ENCODE peak calls at places on chromosomes 11 and 22, in six cellular contexts. R is stimulated activated CD4-positive, alpha-beta T cell treated with anti-CD3 and anti-CD28 coated beads, Interleukin-2, amount 100 ng/mL, for 48 hours; K is sigmoid colon; T is NCI-H774; W is IMR-90; D is neural crest cell. Q is an unnamed sample.

GRCh38 chr11:126968915-126969314 is 31.7 kb downstream of the KIRREL3 start:
- DNase-seq in D (no peak), W (peak; percentile 6), T (no peak), R (no peak), K (no peak), Q (no peak)

GRCh38 chr11:108819957-108820356 is 155.1 kb downstream of the DDX10 start:
- DNase-seq in R (no peak), W (no peak), D (no peak), K (no peak), T (no peak), Q (no peak)

GRCh38 chr11:18452927-18453326 is 2.7 kb upstream of the LDHAL6A start:
- DNase-seq in K (no peak), W (peak; percentile 41), T (no peak), R (no peak), D (no peak), Q (peak; percentile 10)

GRCh38 chr22:19882446-19883381 is 28.0 kb upstream of the GNB1L start:
- DNase-seq in T (no peak), R (no peak), W (no peak), K (peak; percentile 51), D (no peak), Q (no peak)

GRCh38 chr11:11510939-11511338 is 110.9 kb downstream of the GALNT18 start:
- DNase-seq in K (peak; percentile 84), T (peak; percentile 71), D (no peak), R (no peak), W (peak; percentile 17), Q (no peak)

GRCh38 chr11:77821349-77821851 is 456 bp downstream of the AAMDC start:
- DNase-seq in K (peak; percentile 71), T (no peak), W (peak; percentile 40), R (peak; percentile 7), D (no peak), Q (peak; percentile 14)

GRCh38 chr11:65861533-65862183 is 1.4 kb downstream of the MUS81 start:
- DNase-seq in D (no peak), T (no peak), W (no peak), K (peak; percentile 70), R (no peak), Q (no peak)

GRCh38 chr11:8110396-8110795 is 29.4 kb downstream of the TUB start:
- DNase-seq in T (no peak), R (no peak), W (no peak), K (no peak), D (no peak), Q (no peak)

GRCh38 chr11:121367434-121367833 is 74.9 kb downstream of the SC5D start:
- DNase-seq in D (no peak), W (peak; percentile 4), R (no peak), T (no peak), K (no peak), Q (no peak)

GRCh38 chr11:115535781-115536180 is 31.6 kb upstream of the CADM1 start:
- DNase-seq in D (no peak), K (no peak), R (no peak), W (no peak), T (no peak), Q (no peak)